ENCODE peak calls at places on chromosomes 16 and 17, in four cellular contexts. One of them, this sample, is unnamed.

GRCh38 chr16:84585886-84586285 is 32.0 kb downstream of the COTL1 start:
- DNase-seq in IMR-90: no peak
- DNase-seq in H1: peak; percentile 38
- DNase-seq in H9: peak; percentile 84
- DNase-seq in this sample: peak; percentile 75

GRCh38 chr17:29620271-29620670 is 2.4 kb downstream of the CORO6 start:
- DNase-seq in IMR-90: peak; percentile 47
- DNase-seq in H1: no peak
- DNase-seq in H9: peak; percentile 72
- DNase-seq in this sample: peak; percentile 72

GRCh38 chr17:76196675-76197074 is 43.6 kb downstream of the RNF157 start:
- DNase-seq in IMR-90: no peak
- DNase-seq in H1: no peak
- DNase-seq in H9: no peak
- DNase-seq in this sample: no peak

GRCh38 chr17:68775338-68775737 is 174.2 kb upstream of the FAM20A start:
- DNase-seq in IMR-90: no peak
- DNase-seq in H1: no peak
- DNase-seq in H9: no peak
- DNase-seq in this sample: no peak

GRCh38 chr16:79066621-79067020 is 533.9 kb downstream of the MAF start:
- DNase-seq in IMR-90: no peak
- DNase-seq in H1: no peak
- DNase-seq in H9: no peak
- DNase-seq in this sample: no peak

GRCh38 chr17:51200295-51200694 is 34.1 kb downstream of the NME2 start:
- DNase-seq in IMR-90: no peak
- DNase-seq in H1: no peak
- DNase-seq in H9: no peak
- DNase-seq in this sample: no peak

GRCh38 chr16:31471241-31471874 is 594 bp upstream of the TGFB1I1 start:
- DNase-seq in IMR-90: peak; percentile 17
- DNase-seq in H1: no peak
- DNase-seq in H9: no peak
- DNase-seq in this sample: peak; percentile 37

GRCh38 chr17:6231886-6232767 is 161.9 kb downstream of the WSCD1 start:
- DNase-seq in IMR-90: no peak
- DNase-seq in H1: no peak
- DNase-seq in H9: peak; percentile 57
- DNase-seq in this sample: peak; percentile 61

GRCh38 chr17:32819035-32819434 is 57.9 kb downstream of the MYO1D start:
- DNase-seq in IMR-90: no peak
- DNase-seq in H1: no peak
- DNase-seq in H9: no peak
- DNase-seq in this sample: no peak

GRCh38 chr17:76276461-76277299 is 11.5 kb downstream of the UBALD2 start:
- DNase-seq in IMR-90: peak; percentile 31
- DNase-seq in H1: no peak
- DNase-seq in H9: no peak
- DNase-seq in this sample: peak; percentile 79

GRCh38 chr16:47073223-47074155 is 70.3 kb downstream of the NETO2 start:
- DNase-seq in IMR-90: no peak
- DNase-seq in H1: no peak
- DNase-seq in H9: no peak
- DNase-seq in this sample: no peak

DNA sequence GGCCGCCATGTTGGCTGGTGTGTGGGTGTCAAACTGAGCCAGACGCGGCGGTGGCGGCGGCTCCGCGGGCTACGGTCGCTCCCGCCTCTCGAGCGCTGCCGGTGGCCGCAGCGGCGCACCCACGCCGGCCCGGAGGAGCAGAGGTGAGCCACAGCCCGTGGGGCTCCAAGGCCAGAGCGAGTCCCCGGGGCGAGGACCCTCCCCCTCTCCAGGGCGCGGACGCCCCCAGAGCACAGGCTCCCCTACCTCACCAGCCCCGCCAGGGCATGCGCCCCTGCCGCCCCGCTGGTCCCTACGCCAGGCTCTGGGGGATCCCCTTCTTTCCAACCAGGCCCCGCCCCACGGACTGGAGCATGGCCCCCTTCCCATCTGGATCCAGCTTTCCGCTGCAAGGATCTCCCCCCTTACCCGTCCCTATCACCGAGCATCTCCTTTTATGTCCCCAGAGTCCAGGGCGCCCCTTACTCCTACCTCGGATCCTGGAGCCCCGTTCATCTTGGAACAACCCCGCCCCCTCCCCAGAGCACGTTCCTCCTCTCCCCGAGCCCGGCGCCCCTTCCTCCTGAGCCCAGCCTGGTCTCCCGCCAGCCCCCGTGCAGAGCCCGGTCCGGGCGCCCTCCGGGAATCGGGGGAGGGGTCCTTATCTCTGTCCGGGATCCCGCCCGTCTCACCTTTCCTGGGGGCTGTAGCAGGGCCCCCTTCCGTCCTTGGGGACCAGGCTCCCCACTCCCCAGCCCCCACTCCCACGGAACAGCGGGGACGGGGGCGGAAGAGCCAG is 412 bp downstream of the EPN2 start:
- DNase-seq in IMR-90: no peak
- DNase-seq in H1: no peak
- DNase-seq in H9: peak; percentile 61
- DNase-seq in this sample: peak; percentile 39
- H3K56ac ChIP-seq in IMR-90: peak overlapping the region; percentile 54
- H3K56ac ChIP-seq in H1: peak overlapping the region; percentile 59
- H3K56ac ChIP-seq in H9: no peak overlapping the region
- H3K56ac ChIP-seq in this sample: peak overlapping the region; percentile 80

DNA sequence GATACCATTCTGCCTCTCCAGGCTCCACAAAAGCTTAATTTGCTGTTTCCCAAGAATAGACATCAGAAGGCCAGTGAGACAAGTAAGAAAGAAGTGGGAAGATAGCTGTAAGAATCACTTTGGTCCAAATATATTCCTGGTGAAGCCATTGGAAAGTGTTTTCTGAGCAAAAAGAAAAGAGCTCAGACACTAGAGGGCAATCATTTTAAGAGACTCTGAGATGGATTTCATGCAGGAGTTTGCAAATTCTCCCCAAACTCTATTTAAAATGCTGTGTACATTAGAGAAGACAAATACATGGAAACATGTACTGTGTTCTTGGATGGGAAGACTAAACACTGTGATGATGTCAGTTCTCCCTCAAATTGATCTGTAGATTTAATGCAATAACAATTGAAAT is 8.0 kb upstream of the SLC6A2 start:
- DNase-seq in IMR-90: no peak
- DNase-seq in H1: no peak
- DNase-seq in H9: no peak
- DNase-seq in this sample: no peak
- H3K56ac ChIP-seq in IMR-90: no peak overlapping the region
- H3K56ac ChIP-seq in H1: no peak overlapping the region
- H3K56ac ChIP-seq in H9: no peak overlapping the region
- H3K56ac ChIP-seq in this sample: no peak overlapping the region

DNA sequence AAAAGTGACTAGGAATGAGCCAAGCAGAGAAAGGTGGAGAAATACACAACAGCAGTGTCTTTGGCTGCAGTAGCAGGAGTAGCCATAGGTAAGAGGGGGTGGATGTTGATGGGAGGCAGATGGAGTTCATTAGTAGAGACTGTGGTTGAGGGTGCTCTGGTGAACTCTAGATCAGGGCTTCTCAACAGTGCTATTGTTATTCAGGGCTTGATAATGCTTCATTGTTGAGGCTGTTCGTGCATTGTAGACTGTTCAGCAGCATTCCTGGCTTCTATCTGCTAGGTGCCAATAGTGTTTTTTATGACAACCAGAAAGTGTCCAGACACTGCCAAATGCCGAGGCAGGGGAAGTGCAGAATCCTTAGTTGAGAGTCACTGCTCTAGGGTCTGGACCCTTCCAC is 3.6 kb downstream of the ALKBH5 start:
- DNase-seq in IMR-90: no peak
- DNase-seq in H1: no peak
- DNase-seq in H9: no peak
- DNase-seq in this sample: no peak
- H3K56ac ChIP-seq in IMR-90: no peak overlapping the region
- H3K56ac ChIP-seq in H1: no peak overlapping the region
- H3K56ac ChIP-seq in H9: no peak overlapping the region
- H3K56ac ChIP-seq in this sample: peak overlapping the region; percentile 73

DNA sequence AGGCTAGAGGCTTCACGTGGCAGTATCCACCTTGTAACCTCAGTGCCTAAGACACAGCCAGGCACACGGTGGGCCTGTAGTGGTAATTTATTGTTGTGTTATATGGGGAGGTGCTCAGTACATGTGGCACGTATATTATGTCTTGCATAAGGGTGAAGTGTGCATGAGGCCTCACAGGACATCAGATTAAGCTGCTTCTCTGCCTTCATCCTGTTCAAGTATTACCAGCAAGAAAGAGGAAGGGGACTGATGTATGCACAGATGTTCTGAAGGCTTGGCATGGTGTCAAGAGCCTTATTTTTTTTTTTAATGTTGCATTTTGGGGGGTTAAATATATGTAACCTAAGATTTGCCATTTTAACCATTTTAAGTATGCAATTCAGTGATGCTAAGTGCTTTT is 71.6 kb downstream of the ABCC1 start:
- DNase-seq in IMR-90: no peak
- DNase-seq in H1: no peak
- DNase-seq in H9: no peak
- DNase-seq in this sample: no peak
- H3K56ac ChIP-seq in IMR-90: no peak overlapping the region
- H3K56ac ChIP-seq in H1: no peak overlapping the region
- H3K56ac ChIP-seq in H9: no peak overlapping the region
- H3K56ac ChIP-seq in this sample: no peak overlapping the region

DNA sequence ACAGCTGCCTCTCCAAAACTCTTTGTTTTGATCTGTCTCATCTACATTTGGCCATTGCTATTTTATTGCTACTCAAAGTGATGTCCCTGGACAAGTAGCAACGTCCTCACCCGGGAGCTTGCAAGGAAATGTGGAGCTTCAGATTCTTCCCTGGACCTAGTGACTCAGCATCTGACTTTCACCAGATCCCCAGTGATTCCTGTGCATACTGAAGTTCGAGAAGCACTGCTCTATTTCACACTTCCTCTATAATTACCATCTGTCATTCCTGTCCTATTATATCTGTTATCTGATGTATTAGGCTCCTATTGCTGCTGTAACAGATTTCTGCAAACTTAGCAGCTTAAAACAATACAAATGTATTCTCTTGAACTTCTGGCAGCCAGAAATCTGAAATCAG is 28.5 kb upstream of the VAT1L start:
- DNase-seq in IMR-90: peak; percentile 38
- DNase-seq in H1: no peak
- DNase-seq in H9: no peak
- DNase-seq in this sample: peak; percentile 36
- H3K56ac ChIP-seq in IMR-90: no peak overlapping the region
- H3K56ac ChIP-seq in H1: no peak overlapping the region
- H3K56ac ChIP-seq in H9: no peak overlapping the region
- H3K56ac ChIP-seq in this sample: no peak overlapping the region

GRCh38 chr16:4365014-4365406 is 6.6 kb upstream of the VASN start:
- DNase-seq in IMR-90: no peak
- DNase-seq in H1: no peak
- DNase-seq in H9: no peak
- DNase-seq in this sample: no peak
- H3K56ac ChIP-seq in IMR-90: no peak overlapping the region
- H3K56ac ChIP-seq in H1: no peak overlapping the region
- H3K56ac ChIP-seq in H9: no peak overlapping the region
- H3K56ac ChIP-seq in this sample: no peak overlapping the region

DNA sequence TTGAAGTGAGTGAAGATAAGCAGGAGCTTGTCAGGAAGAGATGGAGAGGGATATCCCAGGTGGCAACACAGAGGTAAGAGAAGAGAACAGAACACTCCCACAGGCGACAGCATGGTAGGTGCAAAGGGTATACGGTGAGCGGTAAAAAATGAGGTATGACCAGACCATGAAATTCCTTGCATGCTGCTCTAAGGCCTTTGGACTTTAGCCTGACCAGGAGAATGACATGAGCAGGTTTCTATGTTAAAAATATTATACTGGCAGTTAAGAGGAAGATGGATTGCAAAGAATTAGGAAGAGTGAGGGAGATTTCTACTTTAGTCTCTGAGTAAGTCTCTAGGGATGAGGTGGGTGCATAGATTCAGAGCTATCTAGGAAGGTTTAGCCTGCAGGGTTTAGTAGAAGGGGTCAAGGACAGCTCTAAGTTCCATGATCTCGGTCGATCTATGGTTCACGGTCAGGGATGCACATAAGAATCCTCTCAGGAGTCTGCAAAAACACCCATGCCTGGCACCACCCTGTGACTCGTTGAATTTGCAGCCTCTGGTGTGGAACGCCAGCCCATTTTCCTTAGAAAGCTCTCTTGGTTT is 65.7 kb downstream of the HLF start:
- DNase-seq in IMR-90: no peak
- DNase-seq in H1: no peak
- DNase-seq in H9: no peak
- DNase-seq in this sample: no peak
- H3K56ac ChIP-seq in IMR-90: no peak overlapping the region
- H3K56ac ChIP-seq in H1: no peak overlapping the region
- H3K56ac ChIP-seq in H9: no peak overlapping the region
- H3K56ac ChIP-seq in this sample: no peak overlapping the region

DNA sequence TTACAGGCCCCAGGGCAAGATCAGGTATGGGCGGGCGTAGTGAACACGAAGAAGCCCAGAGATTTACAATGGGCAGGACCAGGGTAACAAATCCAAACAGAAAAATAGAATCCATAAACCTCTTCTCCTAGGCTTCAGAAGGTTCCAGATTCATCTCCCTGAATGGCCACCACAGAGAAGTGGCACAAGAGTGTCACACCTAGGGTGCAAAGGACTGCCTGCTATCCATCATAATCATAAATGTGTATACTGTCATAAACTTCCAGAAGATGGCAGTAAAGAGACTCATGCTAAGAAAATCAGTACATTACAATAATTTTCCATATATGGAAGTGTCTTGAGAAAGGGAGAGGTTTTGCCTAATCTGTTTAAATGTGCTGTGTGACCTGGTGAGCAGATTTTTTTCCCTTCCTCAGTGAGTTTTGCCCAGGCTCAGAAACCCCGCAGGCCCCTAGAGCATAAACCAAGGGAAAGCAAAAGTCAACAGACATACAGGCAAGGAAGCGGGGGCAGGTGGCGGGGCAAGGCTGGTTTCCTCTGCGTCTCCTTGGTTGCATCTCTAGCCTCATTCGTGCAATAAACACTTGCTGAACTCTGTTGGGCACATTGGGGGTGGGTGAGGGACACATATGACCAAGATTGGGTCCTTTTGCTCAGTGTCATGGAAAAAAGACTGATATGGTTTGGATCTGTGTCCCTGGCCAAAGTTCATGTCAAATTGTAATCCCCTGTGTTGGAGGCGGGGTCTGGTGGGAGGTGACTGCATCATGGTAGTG is 92.0 kb upstream of the CDH5 start:
- DNase-seq in IMR-90: peak; percentile 44
- DNase-seq in H1: no peak
- DNase-seq in H9: peak; percentile 16
- DNase-seq in this sample: no peak
- H3K56ac ChIP-seq in IMR-90: no peak overlapping the region
- H3K56ac ChIP-seq in H1: no peak overlapping the region
- H3K56ac ChIP-seq in H9: no peak overlapping the region
- H3K56ac ChIP-seq in this sample: no peak overlapping the region

This sample was measured in mesendoderm.